ENCODE peak calls at places on chromosome 10, in five cellular contexts. P, S, R, B and H are unnamed samples.

GRCh38 chr10:98848361-98848760 is 387.3 kb downstream of the HPSE2 start:
- DNase-seq in B (no peak), P (no peak), S (no peak), R (no peak), H (no peak)

GRCh38 chr10:21519981-21520436 is 5.5 kb downstream of the SKIDA1 start:
- DNase-seq in B (no peak), S (no peak), P (no peak), R (no peak), H (no peak)

GRCh38 chr10:30455816-30456215 is 21.8 kb downstream of the MAP3K8 start:
- DNase-seq in S (no peak), P (no peak), B (no peak), R (no peak), H (no peak)

GRCh38 chr10:14554843-14555205 is 219.9 kb downstream of the FAM107B start:
- DNase-seq in S (no peak), R (no peak), P (no peak), B (no peak), H (no peak)

GRCh38 chr10:110513949-110514348 is 16.2 kb downstream of the DUSP5 start:
- DNase-seq in P (no peak), S (no peak), R (no peak), B (no peak), H (no peak)

GRCh38 chr10:60820093-60820769 is 42.0 kb downstream of the CDK1 start:
- DNase-seq in B (peak; percentile 24), R (no peak), P (no peak), S (no peak), H (peak; percentile 23)

GRCh38 chr10:130805635-130806030 is 505.9 kb downstream of the TCERG1L start:
- DNase-seq in R (no peak), S (no peak), P (no peak), B (no peak), H (no peak)

GRCh38 chr10:34407227-34407626 is 407.9 kb downstream of the PARD3 start:
- DNase-seq in P (no peak), B (no peak), S (no peak), R (no peak), H (no peak)

GRCh38 chr10:60937784-60938654 is 6.0 kb downstream of the RHOBTB1 start:
- DNase-seq in R (no peak), S (no peak), P (no peak), B (no peak), H (no peak)

GRCh38 chr10:77913090-77913489 is 13.5 kb downstream of the DLG5 start:
- DNase-seq in P (no peak), S (no peak), R (no peak), B (no peak), H (no peak)

GRCh38 chr10:22603581-22603980 is 110.8 kb downstream of the PIP4K2A start:
- DNase-seq in B (no peak), P (no peak), S (no peak), R (no peak), H (no peak)

GRCh38 chr10:55024718-55025117 is 223.7 kb upstream of the PCDH15 start:
- DNase-seq in R (no peak), B (no peak), S (no peak), P (no peak), H (no peak)

GRCh38 chr10:61612451-61612850 is 50.3 kb upstream of the CABCOCO1 start:
- DNase-seq in B (no peak), P (no peak), S (no peak), R (no peak), H (no peak)

GRCh38 chr10:88193018-88193417 is 329.6 kb downstream of the PTEN start:
- DNase-seq in R (no peak), S (no peak), P (no peak), B (no peak), H (no peak)

GRCh38 chr10:60093317-60093716 is 187.0 kb upstream of the CCDC6 start:
- DNase-seq in R (no peak), P (no peak), S (no peak), B (no peak), H (no peak)

GRCh38 chr10:14507156-14507555 is 176.4 kb upstream of the FRMD4A start:
- DNase-seq in S (no peak), P (no peak), B (no peak), R (no peak), H (no peak)

GRCh38 chr10:60952067-60952845 is 8.3 kb upstream of the RHOBTB1 start:
- DNase-seq in R (no peak), B (no peak), S (no peak), P (no peak), H (no peak)

GRCh38 chr10:5547934-5548660 is 23.3 kb downstream of the CALML3 start:
- DNase-seq in R (no peak), B (no peak), P (no peak), S (peak; percentile 97), H (no peak)

GRCh38 chr10:119933179-119933578 is 40.6 kb downstream of the SEC23IP start:
- DNase-seq in R (no peak), B (no peak), S (peak; percentile 16), P (peak; percentile 60), H (peak; percentile 52)

GRCh38 chr10:19958787-19959186 is 142.6 kb downstream of the PLXDC2 start:
- DNase-seq in S (no peak), R (no peak), B (peak; percentile 37), P (no peak), H (no peak)

GRCh38 chr10:93680414-93681047 is 21.9 kb downstream of the FRA10AC1 start:
- DNase-seq in S (peak; percentile 38), P (peak; percentile 33), R (no peak), B (no peak), H (no peak)

GRCh38 chr10:68501691-68502090 is 25.6 kb downstream of the SLC25A16 start:
- DNase-seq in R (no peak), B (no peak), P (no peak), S (no peak), H (no peak)

GRCh38 chr10:63464402-63465292 is 1.1 kb downstream of the JMJD1C start:
- DNase-seq in R (no peak), P (no peak), B (no peak), S (no peak), H (no peak)

GRCh38 chr10:102651455-102652169 is 7.3 kb downstream of the TRIM8 start:
- DNase-seq in R (no peak), P (no peak), B (no peak), S (no peak), H (no peak)

GRCh38 chr10:4067552-4068254 is 282.7 kb upstream of the KLF6 start:
- DNase-seq in B (no peak), S (no peak), R (no peak), P (no peak), H (no peak)

GRCh38 chr10:46255696-46256355 is 31.0 kb upstream of the ANTXRL start:
- DNase-seq in B (no peak), R (peak; percentile 91), S (peak; percentile 43), P (peak; percentile 75), H (peak; percentile 33)

GRCh38 chr10:63252095-63252762 is 119.1 kb downstream of the NRBF2 start:
- DNase-seq in B (no peak), P (no peak), R (no peak), S (peak; percentile 31), H (no peak)

GRCh38 chr10:61047011-61047410 is 103.0 kb upstream of the RHOBTB1 start:
- DNase-seq in P (no peak), B (no peak), R (no peak), S (no peak), H (no peak)

GRCh38 chr10:102645388-102645740 is 1.1 kb downstream of the TRIM8 start:
- DNase-seq in R (no peak), P (no peak), B (no peak), S (peak; percentile 79), H (no peak)

GRCh38 chr10:79454259-79454658 is 8.8 kb upstream of the ZCCHC24 start:
- DNase-seq in B (no peak), P (no peak), S (no peak), R (no peak), H (no peak)

DNA sequence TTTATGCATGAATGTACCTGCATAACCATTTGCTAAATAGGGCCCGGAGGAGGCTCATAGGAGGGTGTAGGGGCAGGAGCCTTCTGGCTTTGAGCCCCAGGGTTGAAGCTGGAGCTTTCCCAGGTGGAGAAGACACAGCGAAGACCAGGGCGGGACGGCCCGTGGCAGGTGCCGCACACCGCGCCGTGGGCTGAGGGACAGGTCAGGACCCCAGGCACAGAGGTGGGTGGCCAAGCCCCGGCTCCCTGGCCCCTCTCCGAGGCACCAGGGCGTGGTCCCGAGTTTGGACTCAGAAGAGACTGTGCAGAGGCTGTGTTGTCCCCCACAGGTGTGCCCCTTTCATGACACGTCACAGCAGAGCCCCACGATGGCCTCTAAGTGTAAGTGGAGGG is 56.5 kb downstream of the PWWP2B start:
- DNase-seq in B (no peak), P (no peak), S (no peak), R (no peak), H (no peak)
- TF ChIP-seq SUZ12 in B (no peak), P (no peak), S (no peak), R (no peak), H (no peak)

GRCh38 chr10:17056781-17057191 is 72.8 kb downstream of the CUBN start:
- DNase-seq in P (no peak), S (no peak), R (no peak), B (no peak), H (no peak)

GRCh38 chr10:17061418-17061817 is 68.2 kb downstream of the CUBN start:
- DNase-seq in R (no peak), B (no peak), S (no peak), P (no peak), H (no peak)

GRCh38 chr10:17060289-17060688 is 69.3 kb downstream of the CUBN start:
- DNase-seq in S (no peak), R (no peak), P (no peak), B (no peak), H (no peak)

GRCh38 chr10:17058093-17058492 is 71.5 kb downstream of the CUBN start:
- DNase-seq in B (no peak), S (no peak), R (no peak), P (no peak), H (no peak)

GRCh38 chr10:17059197-17059688 is 70.4 kb downstream of the CUBN start:
- DNase-seq in R (no peak), B (no peak), P (no peak), S (no peak), H (no peak)
- TF ChIP-seq SUZ12 in R (no peak), B (no peak), P (no peak), S (no peak), H (no peak)

DNA sequence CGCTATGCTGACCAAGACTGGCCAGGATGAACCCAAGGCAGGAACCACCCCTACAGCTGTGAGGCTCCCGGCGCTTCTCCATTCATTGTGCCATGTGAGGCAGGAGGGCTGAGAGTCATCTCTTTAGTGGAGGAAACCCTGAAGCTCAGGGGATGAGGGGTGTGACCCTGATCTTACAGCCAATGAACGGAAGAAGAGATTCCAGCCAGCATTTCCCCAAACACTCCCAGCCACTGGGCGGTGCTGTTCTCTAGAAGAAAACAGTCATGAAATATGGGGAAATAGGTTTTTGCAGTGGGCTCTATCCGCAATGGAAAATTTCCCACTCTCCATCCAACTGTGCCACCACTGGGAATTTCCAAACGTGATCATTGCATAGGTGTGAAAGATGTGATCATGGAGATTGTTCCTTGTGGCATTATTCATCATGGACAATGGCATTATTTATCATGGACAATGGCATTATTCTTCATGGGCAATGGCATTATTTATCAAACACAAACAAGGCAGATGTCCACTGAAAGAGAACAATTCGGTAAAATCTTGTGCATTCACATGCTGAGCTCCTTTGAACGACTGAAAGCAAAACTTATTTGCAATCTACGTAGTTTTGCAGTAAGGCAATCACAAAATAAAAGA is 14.0 kb upstream of the SLC18A2 start:
- DNase-seq in R (peak; percentile 65), S (peak; percentile 31), B (no peak), P (peak; percentile 75), H (no peak)
- TF ChIP-seq SUZ12 in R (no peak), S (no peak), B (no peak), P (no peak), H (no peak)

GRCh38 chr10:114103286-114103685 is 59.6 kb downstream of the ADRB1 start:
- DNase-seq in S (peak; percentile 46), P (peak; percentile 68), B (peak; percentile 23), R (no peak), H (no peak)
- TF ChIP-seq SUZ12 in S (no peak), P (no peak), B (no peak), R (no peak), H (no peak)

GRCh38 chr10:10792681-10793080 is 225.0 kb upstream of the CELF2 start:
- DNase-seq in B (no peak), S (no peak), R (no peak), P (no peak), H (peak; percentile 62)
- TF ChIP-seq SUZ12 in B (no peak), S (no peak), R (no peak), P (no peak), H (no peak)